ENCODE peak calls at places on chromosomes 2 and 18, in six cellular contexts. E is foreskin melanocyte; O is activated CD4-positive, alpha-beta T cell treated with anti-CD3 and anti-CD28 coated beads for 4 hours; W is cerebellum; D is colonic mucosa; Q is heart right ventricle. F is an unnamed sample.

GRCh38 chr2:138589663-138590062 is 88.1 kb downstream of the SPOPL start:
- DNase-seq in E (no peak), Q (no peak), D (no peak), O (no peak), W (no peak), F (no peak)

GRCh38 chr2:142796161-142796560 is 81.3 kb upstream of the KYNU start:
- DNase-seq in O (no peak), W (no peak), D (no peak), E (peak), Q (no peak), F (no peak)

GRCh38 chr18:57974585-57974984 is 69.4 kb upstream of the NEDD4L start:
- DNase-seq in D (no peak), E (no peak), W (no peak), Q (no peak), O (no peak), F (no peak)

GRCh38 chr2:94870392-94871225 is 621 bp upstream of the TEKT4 start:
- DNase-seq in W (no peak), E (no peak), O (no peak), D (no peak), Q (no peak), F (no peak)

GRCh38 chr2:190451561-190452176 is 43.5 kb downstream of the MFSD6 start:
- DNase-seq in E (peak), O (no peak), Q (no peak), D (no peak), W (no peak), F (no peak)

GRCh38 chr2:99153921-99154604 is 679 bp downstream of the TSGA10 start:
- DNase-seq in O (no peak), D (no peak), W (peak), Q (no peak), E (no peak), F (no peak)

GRCh38 chr2:112954364-112954763 is 23.4 kb upstream of the IL36G start:
- DNase-seq in W (no peak), Q (no peak), D (no peak), E (no peak), O (no peak), F (no peak)

GRCh38 chr2:20618886-20619521 is 31.9 kb downstream of the HS1BP3 start:
- DNase-seq in Q (no peak), O (no peak), D (no peak), W (no peak), E (no peak), F (no peak)

GRCh38 chr2:205733648-205734047 is 51.3 kb downstream of the NRP2 start:
- DNase-seq in O (no peak), E (no peak), W (no peak), Q (no peak), D (no peak), F (no peak)

GRCh38 chr2:72830273-72830672 is 4.4 kb upstream of the EXOC6B start:
- DNase-seq in W (no peak), E (no peak), D (no peak), O (no peak), Q (no peak), F (no peak)

GRCh38 chr18:34153711-34154110 is 71.0 kb downstream of the NOL4 start:
- DNase-seq in O (no peak), D (no peak), E (no peak), Q (no peak), W (no peak), F (peak)

GRCh38 chr2:25701801-25702200 is 28.4 kb upstream of the DTNB start:
- DNase-seq in O (no peak), E (no peak), W (no peak), Q (no peak), D (no peak), F (no peak)

GRCh38 chr2:20516646-20517341 is 69.9 kb downstream of the RHOB start:
- DNase-seq in E (peak), W (peak), Q (no peak), D (no peak), O (no peak), F (peak)

GRCh38 chr2:20052229-20052871 is 922 bp upstream of the LAPTM4A start:
- DNase-seq in D (no peak), W (no peak), Q (no peak), E (no peak), O (no peak), F (no peak)

GRCh38 chr2:144942516-144943256 is 422.8 kb upstream of the ZEB2 start:
- DNase-seq in D (no peak), Q (no peak), E (no peak), W (no peak), O (no peak), F (no peak)

GRCh38 chr18:25896956-25897355 is 193.5 kb downstream of the SS18 start:
- DNase-seq in Q (no peak), D (no peak), E (no peak), O (no peak), W (peak), F (no peak)

F was measured in Ammon's horn.